ENCODE peak calls at places on chromosome 18, in five cellular contexts. Q, V, H, Z and R are unnamed samples.
A peak's percentile ranks its signal among the peaks of the same experiment; 100 is the strongest.

GRCh38 chr18:4450065-4450676 is 4.9 kb downstream of the DLGAP1 start:
- DNase-seq in Q (no peak), V (no peak), H (no peak), Z (no peak), R (no peak)

GRCh38 chr18:44852818-44853217 is 172.1 kb downstream of the SETBP1 start:
- DNase-seq in Q (no peak), V (no peak), H (no peak), Z (no peak), R (no peak)

GRCh38 chr18:69839497-69839896 is 108.2 kb downstream of the CD226 start:
- DNase-seq in Q (no peak), V (no peak), H (no peak), Z (no peak), R (no peak)

GRCh38 chr18:60082790-60083189 is 183.0 kb downstream of the PMAIP1 start:
- DNase-seq in Q (no peak), V (no peak), H (no peak), Z (no peak), R (no peak)

GRCh38 chr18:57559311-57559710 is 27.2 kb downstream of the FECH start:
- DNase-seq in Q (no peak), V (no peak), H (no peak), Z (no peak), R (no peak)

GRCh38 chr18:48862116-48862515 is 88.6 kb downstream of the SMAD7 start:
- DNase-seq in Q (no peak), V (no peak), H (no peak), Z (no peak), R (no peak)

GRCh38 chr18:55245200-55245599 is 285.9 kb upstream of the CCDC68 start:
- DNase-seq in Q (no peak), V (no peak), H (no peak), Z (no peak), R (no peak)

GRCh38 chr18:62396381-62396780 is 71.3 kb downstream of the TNFRSF11A start:
- DNase-seq in Q (no peak), V (no peak), H (no peak), Z (no peak), R (no peak)

GRCh38 chr18:79169958-79170555 is 100.9 kb downstream of the ATP9B start:
- DNase-seq in Q (no peak), V (peak; percentile 10), H (no peak), Z (no peak), R (no peak)

GRCh38 chr18:45106331-45106774 is 425.7 kb downstream of the SETBP1 start:
- DNase-seq in Q (no peak), V (no peak), H (no peak), Z (peak; percentile 87), R (no peak)

GRCh38 chr18:77067315-77068061 is 65.1 kb downstream of the MBP start:
- DNase-seq in Q (no peak), V (peak; percentile 34), H (no peak), Z (peak; percentile 59), R (no peak)

GRCh38 chr18:45828917-45829811 is 3.7 kb downstream of the SIGLEC15 start:
- DNase-seq in Q (no peak), V (no peak), H (peak; percentile 21), Z (no peak), R (no peak)

GRCh38 chr18:13308369-13308768 is 89.8 kb downstream of the LDLRAD4 start:
- DNase-seq in Q (no peak), V (no peak), H (no peak), Z (no peak), R (no peak)

GRCh38 chr18:79612291-79613108 is 67.1 kb upstream of the CTDP1 start:
- DNase-seq in Q (no peak), V (no peak), H (no peak), Z (no peak), R (no peak)

GRCh38 chr18:76466410-76466991 is 28.5 kb downstream of the ZNF516 start:
- DNase-seq in Q (no peak), V (no peak), H (no peak), Z (no peak), R (no peak)

GRCh38 chr18:48201337-48201705 is 207.9 kb downstream of the ZBTB7C start:
- DNase-seq in Q (no peak), V (no peak), H (no peak), Z (no peak), R (no peak)

GRCh38 chr18:80175451-80176235 is 66.6 kb downstream of the ADNP2 start:
- DNase-seq in Q (no peak), V (no peak), H (no peak), Z (no peak), R (no peak)

GRCh38 chr18:56221195-56222065 is 417.0 kb downstream of the TXNL1 start:
- DNase-seq in Q (no peak), V (no peak), H (no peak), Z (no peak), R (no peak)

GRCh38 chr18:73879771-73880170 is 267.9 kb downstream of the FBXO15 start:
- DNase-seq in Q (no peak), V (no peak), H (no peak), Z (no peak), R (no peak)

GRCh38 chr18:42157878-42158277 is 202.8 kb downstream of the PIK3C3 start:
- DNase-seq in Q (no peak), V (no peak), H (no peak), Z (no peak), R (no peak)

GRCh38 chr18:49041677-49042570 is 91.2 kb upstream of the SMAD7 start:
- DNase-seq in Q (no peak), V (peak; percentile 40), H (no peak), Z (no peak), R (no peak)

GRCh38 chr18:48854780-48855179 is 96.0 kb downstream of the SMAD7 start:
- DNase-seq in Q (no peak), V (no peak), H (no peak), Z (no peak), R (no peak)

GRCh38 chr18:71020342-71021096 is 731.7 kb downstream of the SOCS6 start:
- DNase-seq in Q (no peak), V (no peak), H (no peak), Z (no peak), R (no peak)

GRCh38 chr18:3156325-3156640 is 63.5 kb downstream of the MYOM1 start:
- DNase-seq in Q (no peak), V (no peak), H (no peak), Z (no peak), R (no peak)
- H3K4me2 ChIP-seq in Q (no peak overlapping the region), V (peak overlapping the region; percentile 29), H (no peak overlapping the region), Z (no peak overlapping the region), R (no peak overlapping the region)

GRCh38 chr18:23200751-23201150 is 65.5 kb downstream of the CABLES1 start:
- DNase-seq in Q (no peak), V (no peak), H (no peak), Z (no peak), R (peak; percentile 80)

GRCh38 chr18:23198217-23198845 is 63.0 kb downstream of the CABLES1 start:
- DNase-seq in Q (no peak), V (no peak), H (no peak), Z (no peak), R (no peak)

GRCh38 chr18:23204589-23205235 is 69.4 kb downstream of the CABLES1 start:
- DNase-seq in Q (no peak), V (no peak), H (no peak), Z (no peak), R (no peak)

GRCh38 chr18:23203891-23204432 is 68.7 kb downstream of the CABLES1 start:
- DNase-seq in Q (no peak), V (no peak), H (no peak), Z (no peak), R (no peak)

DNA sequence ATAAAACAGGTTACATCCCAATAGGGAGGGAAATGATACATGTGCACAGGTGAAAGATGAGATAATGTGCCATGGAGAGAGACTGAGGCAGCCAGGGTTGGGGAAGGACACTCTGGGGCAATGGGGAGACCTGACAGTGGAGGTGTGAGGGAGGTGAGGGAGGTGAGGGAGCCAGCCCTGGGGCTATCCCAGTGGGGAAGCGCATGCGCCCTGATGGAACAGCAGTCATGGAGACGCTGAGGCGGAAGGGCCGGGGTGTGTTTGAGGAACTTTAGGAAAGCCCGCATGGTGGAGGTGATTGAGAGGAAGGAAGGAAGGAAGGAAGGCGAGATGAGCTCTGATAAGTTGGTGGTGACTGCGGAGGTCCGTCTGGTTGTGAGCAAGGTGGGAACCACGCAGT is 66.5 kb downstream of the CABLES1 start:
- DNase-seq in Q (no peak), V (no peak), H (no peak), Z (no peak), R (no peak)
- TF ChIP-seq TAF1 in Q (no peak), V (no peak), H (no peak), Z (no peak), R (no peak)

GRCh38 chr18:37524546-37525301 is 40.9 kb downstream of the CELF4 start:
- DNase-seq in Q (no peak), V (no peak), H (no peak), Z (no peak), R (no peak)
- H3K4me2 ChIP-seq in Q (peak overlapping the region; percentile 62), V (no peak overlapping the region), H (no peak overlapping the region), Z (no peak overlapping the region), R (no peak overlapping the region)

GRCh38 chr18:9849407-9849961 is 36.3 kb upstream of the TXNDC2 start:
- DNase-seq in Q (no peak), V (no peak), H (peak; percentile 51), Z (no peak), R (no peak)

GRCh38 chr18:9850297-9850696 is 35.5 kb upstream of the TXNDC2 start:
- DNase-seq in Q (no peak), V (no peak), H (no peak), Z (no peak), R (no peak)

GRCh38 chr18:9848170-9848854 is 37.5 kb upstream of the TXNDC2 start:
- DNase-seq in Q (no peak), V (no peak), H (peak; percentile 41), Z (no peak), R (no peak)

GRCh38 chr18:9852266-9853081 is 33.3 kb upstream of the TXNDC2 start:
- DNase-seq in Q (no peak), V (no peak), H (no peak), Z (no peak), R (no peak)

GRCh38 chr18:9851511-9851910 is 34.3 kb upstream of the TXNDC2 start:
- DNase-seq in Q (no peak), V (no peak), H (no peak), Z (no peak), R (no peak)
- TF ChIP-seq TAF1 in Q (no peak), V (no peak), H (no peak), Z (no peak), R (no peak)